ENCODE peak calls at places on chromosomes 6 and 20, in seven cellular contexts. Q, N, T, M, R, W and G are unnamed samples.

GRCh38 chr6:151534576-151534975 is 40.8 kb downstream of the CCDC170 start:
- DNase-seq in T (no peak), M (no peak), W (no peak), N (no peak), R (no peak), Q (no peak), G (no peak)

GRCh38 chr6:57190140-57190539 is 18.0 kb downstream of the BAG2 start:
- DNase-seq in T (no peak), W (no peak), Q (no peak), R (no peak), N (peak), M (no peak), G (no peak)

GRCh38 chr6:11354019-11354418 is 121.6 kb upstream of the NEDD9 start:
- DNase-seq in N (no peak), M (peak), W (peak), T (no peak), R (peak), Q (no peak), G (no peak)

GRCh38 chr6:84618836-84619235 is 145.6 kb downstream of the TBX18 start:
- DNase-seq in M (no peak), R (peak), N (no peak), W (no peak), Q (no peak), T (no peak), G (no peak)

GRCh38 chr6:166955121-166955864 is 1.1 kb downstream of the RNASET2 start:
- DNase-seq in Q (no peak), W (peak), N (no peak), M (no peak), T (peak), R (peak), G (no peak)

GRCh38 chr20:18835850-18836249 is 22.3 kb downstream of the SCP2D1 start:
- DNase-seq in M (no peak), N (no peak), Q (no peak), R (no peak), T (no peak), W (no peak), G (no peak)

GRCh38 chr6:130520235-130520634 is 154.4 kb downstream of the TMEM200A start:
- DNase-seq in N (no peak), W (no peak), R (no peak), T (no peak), M (no peak), Q (no peak), G (no peak)

GRCh38 chr6:38269773-38270172 is 370.0 kb downstream of the BTBD9 start:
- DNase-seq in W (no peak), N (no peak), R (no peak), Q (no peak), T (no peak), M (no peak), G (no peak)

GRCh38 chr6:87660226-87660886 is 41.7 kb downstream of the AKIRIN2 start:
- DNase-seq in T (no peak), M (no peak), R (no peak), W (no peak), Q (peak), N (no peak), G (no peak)

GRCh38 chr20:5312518-5312917 is 4.2 kb downstream of the PROKR2 start:
- DNase-seq in N (no peak), Q (no peak), M (no peak), W (no peak), R (no peak), T (no peak), G (no peak)

GRCh38 chr6:142155895-142156757 is 9.1 kb downstream of the VTA1 start:
- DNase-seq in Q (no peak), T (no peak), N (peak), R (peak), M (no peak), W (no peak), G (no peak)

GRCh38 chr20:24892522-24892921 is 56.5 kb upstream of the CST7 start:
- DNase-seq in W (no peak), Q (no peak), T (no peak), R (no peak), N (no peak), M (no peak), G (no peak)

GRCh38 chr6:117267766-117268534 is 2.6 kb downstream of the VGLL2 start:
- DNase-seq in R (peak), W (no peak), T (no peak), M (no peak), N (no peak), Q (no peak), G (no peak)

GRCh38 chr6:626236-626635 is 30.7 kb downstream of the HUS1B start:
- DNase-seq in N (peak), T (no peak), M (no peak), W (no peak), Q (no peak), R (no peak), G (no peak)

GRCh38 chr6:164531745-164532144 is 777.7 kb downstream of the C6orf118 start:
- DNase-seq in Q (no peak), M (no peak), W (no peak), R (no peak), N (no peak), T (no peak), G (peak)

GRCh38 chr20:11053310-11053709 is 379.5 kb upstream of the JAG1 start:
- DNase-seq in T (no peak), M (no peak), Q (no peak), N (no peak), R (no peak), W (no peak), G (no peak)

GRCh38 chr20:25270829-25271251 is 23.0 kb downstream of the PYGB start:
- DNase-seq in N (no peak), T (no peak), R (no peak), M (no peak), W (no peak), Q (no peak), G (no peak)

GRCh38 chr20:4720977-4721349 is 746 bp upstream of the PRND start:
- DNase-seq in T (peak), M (no peak), Q (no peak), N (no peak), R (peak), W (no peak), G (no peak)

GRCh38 chr20:63943007-63943807 is 13.0 kb downstream of the UCKL1 start:
- DNase-seq in R (no peak), W (peak), Q (no peak), N (no peak), M (no peak), T (no peak), G (no peak)

GRCh38 chr6:34928220-34928619 is 39.2 kb downstream of the ANKS1A start:
- DNase-seq in W (no peak), T (no peak), N (no peak), Q (no peak), R (no peak), M (no peak), G (no peak)

GRCh38 chr20:53384392-53384791 is 209.2 kb downstream of the ZNF217 start:
- DNase-seq in T (no peak), N (no peak), Q (no peak), M (no peak), W (no peak), R (no peak), G (no peak)

GRCh38 chr6:129717287-129717686 is 7.3 kb upstream of the ARHGAP18 start:
- DNase-seq in M (no peak), T (no peak), R (no peak), W (no peak), Q (no peak), N (peak), G (no peak)

GRCh38 chr6:14290448-14291388 is 173.1 kb downstream of the CD83 start:
- DNase-seq in R (no peak), T (no peak), N (no peak), Q (no peak), W (no peak), M (no peak), G (no peak)

GRCh38 chr6:132126150-132126549 is 175.0 kb upstream of the CCN2 start:
- DNase-seq in M (no peak), N (no peak), Q (no peak), T (no peak), W (no peak), R (no peak), G (no peak)
- TF ChIP-seq CTCF in M (no peak), N (no peak), Q (no peak), T (no peak), W (no peak), R (peak), G (no peak)

DNA sequence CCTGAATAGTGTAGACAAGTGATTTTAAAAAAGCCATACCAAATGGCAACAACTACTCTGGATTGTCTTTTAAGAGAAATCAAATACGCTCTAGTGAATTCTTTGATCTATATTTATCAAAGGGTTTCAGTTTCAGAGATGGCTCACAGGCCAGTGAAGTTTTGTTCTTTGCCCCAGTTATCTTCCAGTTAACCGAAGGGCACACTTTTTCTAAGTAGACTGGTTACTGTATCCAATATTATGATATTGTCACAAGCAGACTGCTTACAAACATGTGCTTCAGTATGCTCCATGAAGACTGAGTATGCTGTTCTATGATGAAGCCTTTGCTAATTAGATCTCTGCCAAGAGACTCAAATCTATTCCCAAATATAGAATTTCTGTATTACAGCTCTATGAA is 181.1 kb downstream of the REV3L start:
- DNase-seq in R (no peak), N (no peak), T (no peak), M (no peak), Q (no peak), W (no peak), G (no peak)
- H3K4me3 ChIP-seq in R (no peak), N (no peak), T (no peak), M (no peak), Q (no peak), W (no peak), G (no peak)

DNA sequence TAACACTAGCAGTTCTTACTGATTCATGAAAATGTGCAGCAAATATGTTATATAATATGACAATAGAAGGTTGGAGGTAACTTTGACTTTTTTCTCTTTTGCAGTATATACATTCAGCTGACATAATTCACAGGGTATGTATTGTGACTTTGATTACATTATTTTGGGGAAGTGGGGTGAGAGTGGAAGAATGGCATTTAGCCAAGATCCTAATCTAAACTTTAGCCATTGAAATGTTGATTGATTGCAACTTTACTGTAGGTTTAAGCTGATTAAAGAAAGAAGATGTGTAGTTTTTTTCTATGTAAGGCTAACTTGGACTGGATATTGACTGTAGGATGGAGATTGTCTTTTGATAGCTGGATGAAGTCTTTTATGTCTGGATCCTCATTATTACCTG is 46.0 kb downstream of the MAPK14 start:
- DNase-seq in N (no peak), T (no peak), M (no peak), Q (no peak), W (no peak), R (no peak), G (no peak)
- TF ChIP-seq CTCF in N (no peak), T (no peak), M (no peak), Q (no peak), W (no peak), R (no peak), G (no peak)

GRCh38 chr6:131628726-131629125 is 684 bp upstream of the MED23 start:
- DNase-seq in W (no peak), R (no peak), Q (no peak), M (no peak), T (no peak), N (no peak), G (no peak)
- H3K4me3 ChIP-seq in W (peak), R (no peak), Q (peak), M (peak), T (peak), N (peak), G (no peak)

DNA sequence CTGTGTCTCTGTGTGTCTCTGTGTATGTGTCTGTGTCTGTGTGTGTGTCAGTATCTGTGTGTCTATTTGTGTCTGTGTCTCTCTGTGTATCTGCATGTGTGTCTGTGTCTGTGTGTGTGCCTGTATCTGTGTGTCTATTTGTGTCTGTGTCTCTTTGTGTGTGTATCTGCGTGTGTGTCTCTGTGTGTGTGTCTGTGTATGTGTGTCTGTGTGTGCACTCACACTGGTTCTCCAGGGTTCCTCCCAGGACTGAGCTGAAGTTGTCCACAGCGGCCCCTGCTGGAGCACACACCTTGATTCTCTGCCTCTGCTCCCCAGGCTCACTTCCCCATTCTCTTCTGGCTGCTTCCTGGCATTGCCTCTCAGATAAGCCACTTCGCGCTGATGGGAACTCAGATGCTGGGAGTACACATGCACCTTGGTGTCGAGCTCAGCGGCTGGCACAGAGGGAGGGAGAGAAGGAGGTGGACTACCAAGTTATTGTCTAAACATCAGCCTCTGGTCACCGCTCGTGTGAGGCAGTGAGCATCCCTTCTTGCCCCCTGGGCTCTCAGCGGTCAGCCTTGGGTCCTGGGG is 105.0 kb upstream of the NXT1 start:
- DNase-seq in N (peak), Q (no peak), M (peak), T (no peak), R (peak), W (peak), G (no peak)
- TF ChIP-seq CTCF in N (peak), Q (peak), M (no peak), T (no peak), R (peak), W (peak), G (peak)

GRCh38 chr6:81747327-81747726 is 5.2 kb downstream of the TENT5A start:
- DNase-seq in R (no peak), T (no peak), Q (no peak), M (no peak), N (no peak), W (no peak), G (no peak)
- H3K4me3 ChIP-seq in R (no peak), T (no peak), Q (no peak), M (peak), N (no peak), W (peak), G (peak)

DNA sequence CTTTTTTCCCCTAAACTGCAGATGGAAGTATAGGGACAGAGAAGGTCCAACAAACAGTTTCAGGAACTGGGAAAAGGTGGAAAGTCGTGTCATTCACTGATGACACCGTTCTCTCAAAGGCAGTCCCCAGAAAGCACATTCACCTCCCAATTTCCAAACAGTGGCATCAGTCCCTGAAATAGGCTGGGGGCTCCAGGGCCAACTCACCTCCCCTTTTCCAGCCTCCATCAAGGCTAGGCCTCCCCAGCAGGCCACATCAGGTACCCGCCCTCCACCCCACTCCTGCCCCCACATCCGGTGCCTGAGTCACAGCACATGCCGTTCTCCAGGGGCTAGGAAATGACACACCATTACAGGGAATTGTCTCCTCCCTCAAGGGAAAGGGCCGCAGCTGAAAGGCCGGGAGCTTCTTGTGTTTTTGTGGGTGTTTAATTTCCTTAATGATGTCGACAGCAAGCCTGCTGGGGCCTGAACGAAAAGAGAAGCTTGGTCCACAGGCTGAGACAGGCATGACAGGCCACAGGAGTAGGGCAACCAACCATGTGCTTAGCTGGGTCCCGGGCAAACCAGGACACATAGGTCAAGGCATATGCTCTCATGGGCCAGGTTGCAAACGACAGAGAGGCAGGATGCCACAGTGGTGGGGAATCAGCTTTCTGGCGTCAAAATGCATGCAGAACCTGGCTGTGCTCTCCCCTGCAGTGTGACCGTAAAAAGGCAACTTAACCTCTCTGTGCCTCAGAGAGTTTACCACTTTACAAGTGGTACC is 39.2 kb downstream of the ZMYND8 start:
- DNase-seq in N (peak), M (peak), T (peak), W (peak), R (peak), Q (peak), G (peak)
- TF ChIP-seq CTCF in N (no peak), M (no peak), T (no peak), W (no peak), R (no peak), Q (no peak), G (no peak)

GRCh38 chr20:35992713-35993335 is 24.4 kb downstream of the CNBD2 start:
- DNase-seq in R (peak), N (peak), M (no peak), T (peak), Q (peak), W (no peak), G (no peak)
- H3K4me3 ChIP-seq in R (no peak), N (no peak), M (no peak), T (no peak), Q (no peak), W (no peak), G (no peak)

DNA sequence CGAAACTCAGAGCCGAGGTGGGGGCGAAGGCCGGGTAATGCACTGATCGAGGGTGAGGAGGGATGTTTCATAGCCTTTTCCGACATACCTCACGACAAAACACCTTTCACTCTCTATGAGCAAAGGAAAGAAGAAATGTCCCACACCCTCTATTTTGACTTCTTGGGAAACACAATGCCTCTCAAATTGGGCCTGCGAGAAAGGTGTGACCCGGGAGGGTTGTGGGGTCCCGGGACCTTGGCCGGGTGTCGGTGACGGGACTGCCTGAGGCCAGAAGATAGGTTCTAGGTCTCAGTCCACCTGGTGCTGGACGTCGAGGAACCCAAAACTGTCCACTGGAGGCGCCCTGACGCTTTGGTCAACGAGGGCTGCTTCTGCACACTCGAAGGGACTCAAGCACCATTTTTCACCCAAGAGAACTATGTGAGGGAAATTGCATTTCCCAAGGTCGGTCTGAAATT is 41.1 kb upstream of the OSTM1 start:
- DNase-seq in T (no peak), Q (no peak), W (peak), M (no peak), R (peak), N (peak), G (no peak)
- TF ChIP-seq CTCF in T (no peak), Q (peak), W (peak), M (no peak), R (peak), N (peak), G (peak)